ENCODE peak calls at places on chromosomes 1 and 21, in six cellular contexts. Q is stomach, S is K562, F is GM12891, E is esophagus muscularis mucosa, C is transverse colon. M is an unnamed sample.

GRCh38 chr1:84133479-84133878 is 10.6 kb upstream of the PRKACB start:
- DNase-seq in S (no peak), C (no peak), E (no peak), F (no peak), Q (no peak), M (peak)

GRCh38 chr1:113390871-113391642 is 742 bp downstream of the MAGI3 start:
- DNase-seq in C (peak), F (peak), E (no peak), S (peak), Q (peak), M (peak)

GRCh38 chr1:240619901-240620621 is 8.1 kb upstream of the GREM2 start:
- DNase-seq in E (no peak), Q (no peak), S (no peak), C (no peak), F (no peak), M (no peak)

GRCh38 chr1:91779603-91780021 is 106.3 kb downstream of the TGFBR3 start:
- DNase-seq in F (no peak), S (no peak), C (no peak), E (no peak), Q (no peak), M (no peak)

GRCh38 chr1:99445486-99445885 is 181.2 kb downstream of the PLPPR4 start:
- DNase-seq in S (no peak), F (no peak), C (no peak), Q (no peak), E (no peak), M (no peak)

GRCh38 chr1:182845379-182845778 is 6.2 kb downstream of the DHX9 start:
- DNase-seq in S (no peak), E (no peak), Q (no peak), F (no peak), C (no peak), M (no peak)

GRCh38 chr1:90607736-90608135 is 109.4 kb downstream of the BARHL2 start:
- DNase-seq in F (no peak), E (no peak), S (no peak), C (no peak), Q (no peak), M (no peak)

GRCh38 chr1:179129702-179130473 is 48.0 kb downstream of the TOR3A start:
- DNase-seq in E (no peak), F (peak), C (no peak), Q (no peak), S (no peak), M (no peak)

GRCh38 chr1:26021647-26022403 is at the start of gene EXTL1:
- DNase-seq in E (no peak), S (no peak), F (no peak), C (no peak), Q (no peak), M (no peak)

GRCh38 chr21:14646893-14647292 is 100.8 kb upstream of the SAMSN1 start:
- DNase-seq in E (no peak), F (no peak), C (no peak), Q (no peak), S (no peak), M (no peak)

GRCh38 chr1:219505886-219506285 is 107.0 kb downstream of the ZC3H11B start:
- DNase-seq in S (no peak), F (no peak), E (no peak), C (no peak), Q (no peak), M (no peak)

GRCh38 chr21:42542596-42542995 is 28.9 kb downstream of the SLC37A1 start:
- DNase-seq in Q (no peak), E (no peak), S (no peak), C (no peak), F (no peak), M (no peak)

GRCh38 chr1:7702365-7702764 is 68.7 kb upstream of the VAMP3 start:
- DNase-seq in F (no peak), E (no peak), S (no peak), Q (no peak), C (no peak), M (no peak)

GRCh38 chr1:12186277-12186985 is 19.6 kb downstream of the TNFRSF1B start:
- DNase-seq in E (no peak), F (no peak), C (no peak), S (no peak), Q (peak), M (no peak)

GRCh38 chr1:171716620-171717019 is 25.2 kb downstream of the VAMP4 start:
- DNase-seq in F (no peak), C (no peak), Q (no peak), E (no peak), S (no peak), M (no peak)

GRCh38 chr1:77316006-77316405 is 34.2 kb downstream of the AK5 start:
- DNase-seq in C (no peak), S (no peak), Q (no peak), F (no peak), E (no peak), M (no peak)

GRCh38 chr1:161096514-161096913 is 1.6 kb upstream of the KLHDC9 start:
- DNase-seq in E (no peak), S (no peak), F (no peak), C (no peak), Q (no peak), M (no peak)

GRCh38 chr1:15523104-15523921 is 702 bp downstream of the CASP9 start:
- DNase-seq in E (no peak), C (no peak), F (no peak), S (no peak), Q (peak), M (no peak)

GRCh38 chr1:240104662-240105061 is 13.0 kb downstream of the FMN2 start:
- DNase-seq in F (no peak), E (no peak), S (no peak), Q (no peak), C (no peak), M (no peak)

GRCh38 chr1:192575499-192576189 is at the start of gene RGS1:
- DNase-seq in Q (peak), E (no peak), S (no peak), C (peak), F (no peak), M (peak)

GRCh38 chr21:24444736-24445135 is 1162.5 kb downstream of the MRPL39 start:
- DNase-seq in F (no peak), Q (no peak), S (no peak), E (no peak), C (no peak), M (no peak)

GRCh38 chr1:5500541-5500940 is 491.7 kb downstream of the NPHP4 start:
- DNase-seq in E (no peak), Q (no peak), F (no peak), S (no peak), C (no peak), M (no peak)

GRCh38 chr1:103516693-103517092 is 8.8 kb upstream of the RNPC3 start:
- DNase-seq in S (no peak), Q (no peak), F (no peak), C (no peak), E (no peak), M (no peak)

GRCh38 chr1:39901486-39902120 is at the start of gene MYCL:
- DNase-seq in C (peak), F (peak), E (no peak), Q (peak), S (peak), M (peak)

GRCh38 chr1:223421025-223421424 is 27.8 kb downstream of the CCDC185 start:
- DNase-seq in E (no peak), S (no peak), F (no peak), C (no peak), Q (peak), M (no peak)

GRCh38 chr1:181985981-181986906 is 75.3 kb downstream of the ZNF648 start:
- DNase-seq in Q (no peak), S (no peak), F (no peak), E (no peak), C (no peak), M (no peak)

DNA sequence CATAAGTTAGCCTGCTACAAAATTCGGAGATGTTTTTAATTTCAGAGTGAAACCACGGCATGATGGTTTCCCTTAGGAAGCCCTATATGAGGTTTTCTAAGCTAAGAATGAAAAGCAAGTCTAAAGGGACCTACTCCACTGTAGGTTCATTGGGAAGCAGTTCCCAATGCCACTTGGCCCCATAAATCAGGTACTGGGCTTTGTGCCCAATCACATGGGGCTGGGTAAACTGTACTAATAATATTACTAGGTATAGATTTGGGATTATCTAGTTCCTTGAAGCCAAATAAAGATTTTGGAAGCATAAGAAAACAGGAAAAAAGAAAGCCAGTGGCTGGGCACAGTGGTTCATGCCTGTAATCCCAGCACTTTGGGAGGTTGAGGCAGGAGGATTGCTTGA is 19.1 kb upstream of the ANGPTL7 start:
- DNase-seq in E (no peak), Q (peak), C (no peak), S (no peak), F (no peak), M (no peak)
- TF ChIP-seq POLR2AphosphoS5 in E (no peak), Q (no peak), C (no peak), S (no peak), F (no peak), M (no peak)

GRCh38 chr1:159862557-159862956 is at the start of gene VSIG8:
- DNase-seq in E (no peak), S (no peak), C (no peak), Q (no peak), F (no peak), M (no peak)

GRCh38 chr1:159859757-159860156 is 2.7 kb downstream of the VSIG8 start:
- DNase-seq in S (no peak), C (no peak), E (no peak), Q (no peak), F (no peak), M (no peak)

GRCh38 chr1:159862031-159862430 is 426 bp downstream of the VSIG8 start:
- DNase-seq in E (no peak), S (no peak), Q (no peak), C (no peak), F (no peak), M (no peak)

GRCh38 chr1:159861218-159861617 is 1.2 kb downstream of the VSIG8 start:
- DNase-seq in C (no peak), F (no peak), E (no peak), S (no peak), Q (no peak), M (no peak)

GRCh38 chr1:159860456-159860855 is 2.0 kb downstream of the VSIG8 start:
- DNase-seq in E (no peak), C (no peak), Q (no peak), F (no peak), S (no peak), M (no peak)
- TF ChIP-seq POLR2AphosphoS5 in E (no peak), C (no peak), Q (no peak), F (no peak), S (no peak), M (no peak)

GRCh38 chr1:78760858-78761257 is 111.2 kb downstream of the IFI44 start:
- DNase-seq in Q (no peak), S (no peak), E (no peak), F (no peak), C (no peak), M (no peak)

GRCh38 chr1:78758493-78758892 is 108.9 kb downstream of the IFI44 start:
- DNase-seq in E (no peak), F (no peak), Q (no peak), S (no peak), C (no peak), M (no peak)

DNA sequence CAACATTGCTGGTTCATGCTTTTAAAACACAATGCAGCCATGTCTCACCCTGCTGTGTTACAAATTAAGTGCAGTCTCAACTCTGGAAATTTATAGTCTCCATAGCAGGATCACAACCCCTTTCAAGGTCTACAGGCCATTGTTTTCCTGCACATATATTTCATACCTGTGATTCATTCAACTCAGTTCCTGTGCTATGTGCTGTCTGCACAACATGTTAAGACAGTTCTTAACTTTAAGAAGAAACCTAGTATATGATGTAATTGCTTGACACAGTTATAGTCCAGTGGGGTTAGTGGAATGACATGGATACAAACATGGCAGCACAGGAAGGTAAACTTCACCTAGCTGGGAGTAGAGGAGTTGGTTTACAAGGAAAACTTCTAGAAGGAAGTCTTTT is 106.4 kb downstream of the IFI44 start:
- DNase-seq in E (no peak), S (no peak), Q (no peak), C (no peak), F (no peak), M (no peak)
- TF ChIP-seq POLR2AphosphoS5 in E (no peak), S (no peak), Q (no peak), C (no peak), F (no peak), M (no peak)

GRCh38 chr1:163090321-163090945 is 21.3 kb downstream of the RGS4 start:
- DNase-seq in C (no peak), S (no peak), F (no peak), Q (no peak), E (no peak), M (no peak)
- TF ChIP-seq POLR2AphosphoS5 in C (no peak), S (no peak), F (no peak), Q (no peak), E (no peak), M (no peak)

GRCh38 chr1:110339427-110340206 is 440 bp downstream of the RBM15 start:
- DNase-seq in F (peak), E (no peak), C (peak), S (peak), Q (peak), M (no peak)

GRCh38 chr1:110340207-110340468 is 961 bp downstream of the RBM15 start:
- DNase-seq in F (no peak), C (peak), Q (no peak), E (no peak), S (no peak), M (no peak)

GRCh38 chr1:110341872-110342331 is 2.7 kb downstream of the RBM15 start:
- DNase-seq in E (no peak), Q (no peak), F (no peak), S (no peak), C (no peak), M (no peak)

GRCh38 chr1:110343249-110343648 is 4.1 kb downstream of the RBM15 start:
- DNase-seq in S (no peak), C (no peak), E (no peak), Q (no peak), F (no peak), M (no peak)

DNA sequence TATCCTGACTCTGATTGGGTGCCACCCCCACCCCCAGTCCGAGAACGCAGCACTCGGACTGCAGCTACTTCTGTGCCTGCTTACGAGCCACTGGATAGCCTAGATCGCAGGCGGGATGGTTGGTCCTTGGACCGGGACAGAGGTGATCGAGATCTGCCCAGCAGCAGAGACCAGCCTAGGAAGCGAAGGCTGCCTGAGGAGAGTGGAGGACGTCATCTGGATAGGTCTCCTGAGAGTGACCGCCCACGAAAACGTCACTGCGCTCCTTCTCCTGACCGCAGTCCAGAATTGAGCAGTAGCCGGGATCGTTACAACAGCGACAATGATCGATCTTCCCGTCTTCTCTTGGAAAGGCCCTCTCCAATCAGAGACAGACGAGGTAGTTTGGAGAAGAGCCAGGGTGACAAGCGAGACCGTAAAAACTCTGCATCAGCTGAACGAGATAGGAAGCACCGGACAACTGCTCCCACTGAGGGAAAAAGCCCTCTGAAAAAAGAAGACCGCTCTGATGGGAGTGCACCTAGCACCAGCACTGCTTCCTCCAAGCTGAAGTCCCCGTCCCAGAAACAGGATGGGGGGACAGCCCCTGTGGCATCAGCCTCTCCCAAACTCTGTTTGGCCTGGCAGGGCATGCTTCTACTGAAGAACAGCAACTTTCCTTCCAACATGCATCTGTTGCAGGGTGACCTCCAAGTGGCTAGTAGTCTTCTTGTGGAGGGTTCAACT is 2.1 kb downstream of the RBM15 start:
- DNase-seq in C (no peak), F (no peak), Q (no peak), S (peak), E (no peak), M (peak)
- TF ChIP-seq POLR2AphosphoS5 in C (no peak), F (no peak), Q (no peak), S (no peak), E (no peak), M (peak)

DNA sequence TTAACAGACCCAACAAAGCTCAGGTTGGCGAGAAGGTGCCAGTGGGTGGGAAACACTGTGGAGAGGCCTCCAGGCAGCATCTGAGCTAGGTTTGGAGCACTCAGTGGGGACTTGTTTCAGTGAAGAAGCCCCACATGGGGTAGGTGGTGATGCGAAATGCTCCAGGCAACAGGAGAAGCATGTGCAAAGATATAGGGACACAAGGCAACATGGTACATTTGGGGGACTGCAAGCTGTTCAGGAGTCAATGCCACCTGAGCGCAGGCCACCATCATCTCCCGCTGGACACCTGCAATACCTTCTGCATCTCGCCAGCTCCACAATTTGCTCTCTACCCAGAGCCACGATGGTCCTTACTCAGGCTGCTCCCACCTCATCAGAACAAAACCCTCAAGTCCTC is 28.0 kb downstream of the BCAR3 start:
- DNase-seq in E (no peak), F (no peak), S (no peak), C (no peak), Q (no peak), M (no peak)
- TF ChIP-seq POLR2AphosphoS5 in E (no peak), F (no peak), S (no peak), C (no peak), Q (no peak), M (no peak)

DNA sequence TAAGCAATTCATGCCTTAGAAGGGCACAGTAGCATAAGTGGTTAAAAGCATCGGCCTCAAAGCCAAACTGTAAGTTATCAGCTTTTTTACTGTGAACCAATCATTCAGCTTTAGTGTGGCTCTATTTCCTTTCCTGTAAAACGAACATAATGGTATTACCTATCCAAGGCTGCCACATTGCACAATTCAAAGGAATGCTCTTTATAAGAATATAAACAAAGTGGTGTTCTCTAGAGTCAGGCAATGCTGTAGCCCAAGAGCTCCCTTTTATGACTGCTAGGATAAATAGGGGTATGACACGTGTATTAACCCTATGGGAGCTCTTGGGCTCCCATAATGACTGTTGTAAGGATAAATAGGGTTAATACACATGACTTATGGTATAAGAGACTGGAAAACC is 25.4 kb downstream of the INTS7 start:
- DNase-seq in C (no peak), Q (no peak), F (no peak), S (no peak), E (no peak), M (no peak)
- TF ChIP-seq POLR2AphosphoS5 in C (no peak), Q (no peak), F (no peak), S (no peak), E (no peak), M (no peak)

GRCh38 chr1:204251926-204252689 is 38.3 kb upstream of the GOLT1A start:
- DNase-seq in C (no peak), E (no peak), S (no peak), Q (no peak), F (no peak), M (no peak)

GRCh38 chr1:204256531-204256930 is 42.7 kb upstream of the GOLT1A start:
- DNase-seq in C (no peak), Q (no peak), E (no peak), F (no peak), S (no peak), M (no peak)

GRCh38 chr1:204255966-204256365 is 42.2 kb upstream of the GOLT1A start:
- DNase-seq in C (no peak), Q (no peak), E (no peak), S (no peak), F (no peak), M (no peak)

GRCh38 chr1:204255225-204255624 is 41.4 kb upstream of the GOLT1A start:
- DNase-seq in C (no peak), F (no peak), E (no peak), S (no peak), Q (no peak), M (no peak)

DNA sequence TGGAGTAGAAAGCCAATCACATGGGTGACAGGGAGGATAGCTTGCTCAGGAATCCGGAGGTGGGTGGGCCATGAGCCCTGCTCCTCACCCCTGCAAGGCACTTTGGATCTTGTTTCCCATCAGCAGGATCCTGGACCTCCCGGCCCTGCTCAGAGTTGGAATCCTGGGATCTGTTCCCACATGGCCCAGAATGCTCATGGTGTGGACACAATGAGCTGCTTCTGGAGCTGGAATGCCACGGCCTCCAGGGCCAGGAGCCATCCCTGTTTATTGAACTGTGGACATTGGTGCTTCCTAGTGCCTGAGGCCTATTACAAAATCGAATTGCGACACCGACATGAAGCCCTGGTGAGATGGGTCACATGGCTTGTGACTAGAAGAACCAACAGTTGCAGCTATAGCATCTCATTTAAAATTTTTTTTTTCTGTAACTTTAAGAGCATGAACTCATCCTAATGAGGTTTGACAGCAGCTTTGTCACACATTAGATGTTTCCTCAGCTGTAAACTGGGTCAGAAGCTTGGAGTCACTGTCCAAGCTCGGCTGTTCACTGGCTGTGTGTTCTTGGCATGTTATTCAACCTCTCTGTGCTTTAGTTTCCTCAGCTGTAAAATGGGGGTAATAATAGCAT is 40.4 kb upstream of the GOLT1A start:
- DNase-seq in E (peak), F (no peak), S (no peak), C (peak), Q (peak), M (no peak)
- TF ChIP-seq POLR2AphosphoS5 in E (peak), F (no peak), S (no peak), C (no peak), Q (peak), M (no peak)